ENCODE peak calls at places on chromosome 16, in four cellular contexts. C is pancreas; U is thyroid gland; K is CD4-positive, alpha-beta memory T cell. Y is an unnamed sample.
A peak's percentile ranks its signal among the peaks of the same experiment; 100 is the strongest.

GRCh38 chr16:82699711-82700495 is 73.1 kb downstream of the CDH13 start:
- DNase-seq in U (peak; percentile 41), K (no peak), C (no peak), Y (no peak)

GRCh38 chr16:81997738-81998137 is 13.5 kb downstream of the SDR42E1 start:
- DNase-seq in C (no peak), K (no peak), U (no peak), Y (no peak)

GRCh38 chr16:31472559-31473203 is 729 bp downstream of the TGFB1I1 start:
- DNase-seq in C (peak; percentile 69), K (peak; percentile 27), U (peak; percentile 82), Y (peak; percentile 92)

GRCh38 chr16:80938035-80938927 is 68.4 kb downstream of the CMC2 start:
- DNase-seq in C (no peak), U (peak; percentile 9), K (no peak), Y (no peak)

GRCh38 chr16:87790278-87791023 is 24.7 kb upstream of the KLHDC4 start:
- DNase-seq in K (no peak), U (peak; percentile 49), C (peak; percentile 15), Y (peak; percentile 46)

GRCh38 chr16:50547944-50548658 is at the start of gene NKD1:
- DNase-seq in C (peak; percentile 61), U (peak; percentile 61), K (peak; percentile 70), Y (peak; percentile 72)

GRCh38 chr16:85462405-85463227 is 150.5 kb upstream of the GSE1 start:
- DNase-seq in U (peak; percentile 75), C (no peak), K (peak; percentile 13), Y (peak; percentile 55)

GRCh38 chr16:87534030-87534653 is 41.3 kb upstream of the ZCCHC14 start:
- DNase-seq in K (no peak), C (no peak), U (no peak), Y (no peak)

GRCh38 chr16:4624827-4625616 is 396 bp downstream of the MGRN1 start:
- DNase-seq in C (peak; percentile 57), K (peak; percentile 48), U (peak; percentile 66), Y (peak; percentile 67)

GRCh38 chr16:47970291-47970931 is 185.4 kb downstream of the ABCC12 start:
- DNase-seq in C (no peak), U (no peak), K (no peak), Y (no peak)

GRCh38 chr16:3289998-3290673 is 6.8 kb downstream of the ZNF263 start:
- DNase-seq in C (no peak), K (no peak), U (no peak), Y (no peak)

GRCh38 chr16:3295209-3295608 is 10.0 kb downstream of the TIGD7 start:
- DNase-seq in U (no peak), C (no peak), K (no peak), Y (no peak)

GRCh38 chr16:3295783-3296182 is 9.4 kb downstream of the TIGD7 start:
- DNase-seq in K (no peak), U (no peak), C (no peak), Y (no peak)

GRCh38 chr16:3292604-3293003 is 9.3 kb downstream of the ZNF263 start:
- DNase-seq in K (no peak), C (no peak), U (no peak), Y (no peak)
- H3K36me3 ChIP-seq in K (peaks cover 34% of the 10 kb centered on the region), C (peaks cover 35% of the 10 kb centered on the region), U (peaks cover 36% of the 10 kb centered on the region), Y (peaks cover 52% of the 10 kb centered on the region)

GRCh38 chr16:57178793-57179212 is 7.0 kb downstream of the PSME3IP1 start:
- DNase-seq in C (no peak), U (no peak), K (no peak), Y (no peak)
- H3K27ac ChIP-seq in C (no peak overlapping the region), U (peak overlapping the region; percentile 10), K (no peak overlapping the region), Y (no peak overlapping the region)

DNA sequence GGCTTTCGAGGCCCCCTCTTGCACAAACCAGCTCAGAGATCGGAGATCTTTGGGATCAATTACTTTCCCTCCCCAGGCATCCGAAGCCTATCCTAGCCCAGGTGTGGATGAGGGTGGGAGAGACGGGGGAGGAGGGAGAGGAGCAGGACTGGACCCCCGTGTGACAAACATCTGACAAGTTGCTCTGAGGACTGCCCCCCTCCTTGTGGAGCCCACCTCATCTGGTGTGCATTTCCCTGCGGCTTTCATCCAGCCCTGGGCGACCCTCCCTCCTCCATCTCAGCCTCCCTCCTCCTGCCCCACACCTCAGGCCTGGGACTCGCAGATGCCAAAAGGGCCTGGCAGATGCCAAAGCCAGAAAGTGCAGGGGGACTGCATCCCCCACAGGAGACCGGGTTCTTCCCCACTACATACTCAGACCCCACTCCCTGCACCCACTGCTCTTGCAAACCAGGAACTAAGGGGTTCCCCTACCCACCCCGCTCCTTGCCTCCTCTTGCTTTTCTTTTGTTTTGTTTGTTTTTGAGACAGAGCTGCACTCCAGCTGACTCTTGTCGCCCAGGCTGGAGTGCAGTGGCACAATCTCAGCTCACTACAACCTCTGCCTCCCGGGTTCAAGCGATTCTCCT is 3.3 kb downstream of the HS3ST6 start:
- DNase-seq in U (no peak), K (no peak), C (no peak), Y (no peak)
- H3K27me3 ChIP-seq in U (peaks cover 12% of the 10 kb centered on the region), K (peaks cover 10% of the 10 kb centered on the region), C (peaks cover 9% of the 10 kb centered on the region), Y (peaks cover 11% of the 10 kb centered on the region)

DNA sequence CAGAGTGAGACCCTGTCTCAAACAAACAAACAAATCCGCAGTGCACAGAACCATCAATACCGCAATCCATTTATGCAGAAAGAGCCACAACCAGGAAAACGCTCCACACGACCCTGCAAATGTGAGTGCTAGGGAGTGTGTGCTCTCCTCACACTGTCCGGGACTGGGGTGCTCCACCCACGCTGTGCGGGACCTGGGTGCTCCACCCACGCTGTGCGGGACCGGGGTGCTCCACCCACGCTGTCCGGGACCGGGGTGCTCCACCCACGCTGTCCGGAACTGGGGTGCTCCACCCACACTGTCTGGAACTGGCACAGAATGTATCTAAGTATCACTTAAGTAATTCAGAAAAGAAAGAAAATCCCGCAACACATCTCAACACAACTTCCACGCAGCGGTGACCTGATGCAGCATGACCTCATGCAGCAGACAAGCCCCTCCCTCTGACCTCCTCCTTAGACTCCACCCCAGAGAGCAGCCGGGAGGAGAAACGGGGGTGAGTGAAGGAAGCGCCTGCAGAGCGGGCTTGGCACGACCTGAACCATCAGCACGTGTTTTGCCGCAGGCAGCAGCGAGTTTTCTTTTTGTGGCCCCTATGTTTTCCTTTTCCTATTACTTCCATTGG is 38.5 kb downstream of the ZNF276 start:
- DNase-seq in K (peak; percentile 29), U (no peak), C (no peak), Y (no peak)
- H3K36me3 ChIP-seq in K (no peaks in the 10 kb centered on the region), U (no peaks in the 10 kb centered on the region), C (no peaks in the 10 kb centered on the region), Y (peaks cover 45% of the 10 kb centered on the region)

GRCh38 chr16:57471852-57472664 is 9.6 kb downstream of the POLR2C start:
- DNase-seq in U (no peak), C (peak; percentile 34), K (no peak), Y (no peak)

GRCh38 chr16:57473176-57473840 is 10.8 kb downstream of the POLR2C start:
- DNase-seq in K (no peak), C (no peak), U (no peak), Y (no peak)

GRCh38 chr16:57471209-57471608 is 8.7 kb downstream of the POLR2C start:
- DNase-seq in U (no peak), K (no peak), C (no peak), Y (no peak)

GRCh38 chr16:57473906-57474305 is 11.4 kb downstream of the POLR2C start:
- DNase-seq in U (no peak), C (no peak), K (no peak), Y (no peak)

DNA sequence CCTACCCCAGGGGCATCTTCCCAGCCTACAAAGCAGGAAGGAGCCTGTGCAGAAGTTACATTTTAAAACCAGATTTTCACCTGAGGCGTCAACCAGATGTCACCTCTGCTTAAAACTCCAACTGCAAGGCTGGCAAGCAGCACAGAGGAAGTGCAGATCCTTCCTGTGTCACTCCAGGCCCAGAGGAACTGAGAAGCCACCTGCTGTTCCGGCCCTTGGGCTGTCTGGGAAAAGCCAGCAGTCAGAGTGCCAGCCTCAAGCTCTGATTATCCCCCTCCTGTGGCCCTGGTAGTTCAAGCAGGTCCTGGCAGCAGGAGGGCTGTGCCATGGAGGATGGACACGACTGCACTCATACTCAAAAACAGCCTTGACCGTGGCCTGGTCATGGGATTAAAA is 10.2 kb downstream of the POLR2C start:
- DNase-seq in C (no peak), U (no peak), K (no peak), Y (no peak)
- H3K27ac ChIP-seq in C (peak overlapping the region; percentile 30), U (no peak overlapping the region), K (no peak overlapping the region), Y (no peak overlapping the region)

DNA sequence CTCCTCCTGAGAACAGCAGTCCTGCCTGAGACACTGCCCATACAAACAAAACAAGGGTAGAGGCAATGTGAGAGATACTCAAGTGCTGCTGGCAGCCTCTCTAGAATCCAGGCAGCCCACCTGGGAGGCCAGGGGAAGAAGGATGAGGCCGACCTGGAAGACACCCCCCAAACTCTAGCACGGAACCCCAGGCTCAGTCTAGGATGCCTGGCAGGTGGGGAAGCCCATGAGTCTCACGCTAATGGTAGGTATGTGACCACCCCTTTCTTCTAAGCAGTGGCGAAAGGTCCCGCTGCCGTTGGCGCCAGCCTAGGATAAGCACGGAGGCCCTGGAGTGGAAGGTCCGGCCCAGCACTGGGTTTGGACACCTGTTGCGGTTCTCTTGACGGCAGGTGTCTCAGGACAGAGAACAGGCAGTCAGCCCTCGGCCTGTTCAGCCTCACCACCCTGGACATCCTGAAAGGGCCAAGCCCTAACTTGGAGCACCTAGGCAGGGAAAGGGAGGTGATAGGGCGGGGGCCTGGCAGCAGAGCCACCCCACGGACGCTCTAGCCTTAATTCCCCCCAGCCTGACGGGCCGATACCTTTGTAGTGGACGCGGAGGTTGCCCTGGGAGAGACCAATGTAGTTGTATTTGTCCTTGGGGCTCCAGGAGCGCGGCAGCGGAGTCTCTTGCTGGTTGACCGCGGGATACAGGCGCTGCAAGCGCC is 487 bp downstream of the RANBP10 start:
- DNase-seq in K (no peak), U (peak; percentile 35), C (peak; percentile 44), Y (no peak)
- H3K27me3 ChIP-seq in K (no peaks in the 10 kb centered on the region), U (no peaks in the 10 kb centered on the region), C (no peaks in the 10 kb centered on the region), Y (no peaks in the 10 kb centered on the region)

GRCh38 chr16:119835-120234 is 18.6 kb downstream of the NPRL3 start:
- DNase-seq in U (no peak), C (no peak), K (no peak), Y (no peak)

GRCh38 chr16:129075-129474 is 9.4 kb downstream of the NPRL3 start:
- DNase-seq in K (no peak), U (no peak), C (no peak), Y (no peak)

GRCh38 chr16:118857-119256 is 19.6 kb downstream of the NPRL3 start:
- DNase-seq in U (no peak), C (no peak), K (no peak), Y (no peak)

GRCh38 chr16:122342-122741 is 16.1 kb downstream of the NPRL3 start:
- DNase-seq in U (no peak), K (no peak), C (no peak), Y (no peak)

GRCh38 chr16:123971-124370 is 14.5 kb downstream of the NPRL3 start:
- DNase-seq in K (no peak), C (no peak), U (no peak), Y (no peak)
- H3K36me3 ChIP-seq in K (peaks cover 1% of the 10 kb centered on the region), C (no peaks in the 10 kb centered on the region), U (no peaks in the 10 kb centered on the region), Y (no peaks in the 10 kb centered on the region)

GRCh38 chr16:84350611-84351400 is 17.5 kb upstream of the ATP2C2 start:
- DNase-seq in U (no peak), K (no peak), C (no peak), Y (no peak)
- H3K27ac ChIP-seq in U (no peak overlapping the region), K (no peak overlapping the region), C (no peak overlapping the region), Y (no peak overlapping the region)

DNA sequence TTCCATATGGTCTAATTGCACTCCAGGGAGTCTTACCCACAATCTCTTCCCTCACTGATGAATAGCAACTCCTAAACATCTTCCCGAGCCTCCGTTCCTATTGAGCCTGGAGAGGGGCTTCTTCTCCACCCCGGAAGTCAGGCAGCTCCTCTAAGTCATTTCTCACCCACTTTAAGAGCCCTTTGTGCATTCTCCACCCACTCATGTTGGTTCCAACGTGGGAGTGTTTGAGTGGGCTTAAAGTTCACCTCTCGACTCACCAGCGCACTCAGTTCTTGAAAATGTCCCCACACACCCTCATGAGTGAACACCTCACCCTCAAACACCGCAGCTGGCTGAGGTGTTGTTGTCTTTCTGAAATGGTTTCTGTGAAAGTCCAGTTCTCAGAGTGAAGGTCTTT is 67.6 kb downstream of the TMEM114 start:
- DNase-seq in U (no peak), C (no peak), K (no peak), Y (no peak)
- H3K27me3 ChIP-seq in U (no peaks in the 10 kb centered on the region), C (no peaks in the 10 kb centered on the region), K (no peaks in the 10 kb centered on the region), Y (peaks cover 22% of the 10 kb centered on the region)